ENCODE peak calls at places on chromosomes 12 and 14, in four cellular contexts. U is breast epithelium, X is neural progenitor cell, A is suprapubic skin. G is an unnamed sample.

GRCh38 chr14:80426686-80427085 is 215.4 kb upstream of the DIO2 start:
- DNase-seq in U (no peak), X (no peak), A (no peak), G (no peak)

GRCh38 chr14:68541128-68541896 is 251.6 kb downstream of the ZFP36L1 start:
- DNase-seq in U (no peak), X (no peak), A (no peak), G (no peak)

GRCh38 chr14:38366374-38366773 is 110.5 kb upstream of the CLEC14A start:
- DNase-seq in U (no peak), X (no peak), A (no peak), G (no peak)

GRCh38 chr14:33294419-33294818 is 355.7 kb downstream of the NPAS3 start:
- DNase-seq in U (no peak), X (no peak), A (no peak), G (no peak)

GRCh38 chr12:123050331-123050809 is 69.9 kb downstream of the ARL6IP4 start:
- DNase-seq in U (no peak), X (no peak), A (no peak), G (no peak)

GRCh38 chr14:66401447-66402095 is 84.6 kb upstream of the CCDC196 start:
- DNase-seq in U (no peak), X (peak; percentile 17), A (no peak), G (no peak)

GRCh38 chr12:3747543-3747942 is 5.4 kb downstream of the CRACR2A start:
- DNase-seq in U (no peak), X (no peak), A (no peak), G (no peak)

GRCh38 chr14:89303452-89304435 is 113.3 kb downstream of the FOXN3 start:
- DNase-seq in U (no peak), X (peak; percentile 22), A (peak; percentile 76), G (no peak)

GRCh38 chr12:130454296-130454695 is 116.6 kb downstream of the PIWIL1 start:
- DNase-seq in U (no peak), X (no peak), A (no peak), G (no peak)

GRCh38 chr14:34241185-34241711 is 220.8 kb downstream of the SPTSSA start:
- DNase-seq in U (no peak), X (no peak), A (no peak), G (no peak)

GRCh38 chr14:73746540-73747385 is 32.6 kb upstream of the PNMA1 start:
- DNase-seq in U (no peak), X (peak; percentile 55), A (no peak), G (no peak)

GRCh38 chr14:49187799-49188198 is 398.4 kb downstream of the RPS29 start:
- DNase-seq in U (no peak), X (no peak), A (no peak), G (no peak)

GRCh38 chr12:54489857-54490256 is 7.7 kb upstream of the NCKAP1L start:
- DNase-seq in U (no peak), X (no peak), A (no peak), G (no peak)

GRCh38 chr12:131981388-131981787 is 31.6 kb downstream of the EP400 start:
- DNase-seq in U (no peak), X (no peak), A (no peak), G (no peak)

GRCh38 chr14:63473194-63473788 is 69.9 kb downstream of the PPP2R5E start:
- DNase-seq in U (no peak), X (no peak), A (no peak), G (no peak)

GRCh38 chr12:104667139-104667538 is 210.4 kb downstream of the CHST11 start:
- DNase-seq in U (no peak), X (no peak), A (no peak), G (no peak)

GRCh38 chr12:75560167-75560566 is 48.8 kb upstream of the KRR1 start:
- DNase-seq in U (no peak), X (no peak), A (no peak), G (no peak)

GRCh38 chr12:54017027-54017788 is 8.4 kb downstream of the HOXC8 start:
- DNase-seq in U (no peak), X (peak; percentile 41), A (no peak), G (no peak)

GRCh38 chr12:99027491-99027890 is 382.4 kb downstream of the APAF1 start:
- DNase-seq in U (no peak), X (no peak), A (no peak), G (no peak)

GRCh38 chr12:50103767-50104321 is at the start of gene GPD1:
- DNase-seq in U (peak; percentile 76), X (peak; percentile 68), A (no peak), G (peak; percentile 90)

GRCh38 chr12:80001562-80001961 is 66.7 kb upstream of the PPP1R12A start:
- DNase-seq in U (no peak), X (no peak), A (no peak), G (no peak)

GRCh38 chr14:74414793-74415437 is 11.1 kb downstream of the SYNDIG1L start:
- DNase-seq in U (no peak), X (no peak), A (no peak), G (no peak)

DNA sequence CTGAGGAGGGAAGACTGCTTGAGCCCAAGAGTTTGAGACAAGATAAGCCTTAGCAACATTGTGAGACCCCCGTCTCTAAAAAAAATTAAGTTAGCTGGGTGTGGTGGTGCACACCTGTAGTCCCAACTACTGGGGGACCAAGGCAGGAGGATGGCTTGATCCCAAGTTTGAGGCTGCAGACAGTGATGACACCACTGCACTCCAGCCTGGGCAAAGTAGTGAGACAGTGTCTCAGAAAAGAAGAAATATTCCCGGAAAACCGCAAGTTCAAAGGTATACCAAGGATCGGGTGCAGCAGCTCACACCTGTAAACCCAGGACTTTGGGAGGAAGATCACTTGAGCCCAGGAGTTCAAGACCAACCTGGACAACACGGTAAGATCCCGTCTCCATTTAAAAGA is 5.8 kb downstream of the PTGES3 start:
- DNase-seq in U (no peak), X (no peak), A (no peak), G (peak; percentile 23)
- H3K36me3 ChIP-seq in U (no peaks in the 10 kb centered on the region), X (peaks cover 13% of the 10 kb centered on the region), A (no peaks in the 10 kb centered on the region), G (no peaks in the 10 kb centered on the region)

GRCh38 chr12:33514893-33515292 is 75.3 kb upstream of the SYT10 start:
- DNase-seq in U (no peak), X (peak; percentile 15), A (no peak), G (no peak)
- TF ChIP-seq CTCF in U (no peak), X (peak; percentile 60), A (no peak), G (no peak)

DNA sequence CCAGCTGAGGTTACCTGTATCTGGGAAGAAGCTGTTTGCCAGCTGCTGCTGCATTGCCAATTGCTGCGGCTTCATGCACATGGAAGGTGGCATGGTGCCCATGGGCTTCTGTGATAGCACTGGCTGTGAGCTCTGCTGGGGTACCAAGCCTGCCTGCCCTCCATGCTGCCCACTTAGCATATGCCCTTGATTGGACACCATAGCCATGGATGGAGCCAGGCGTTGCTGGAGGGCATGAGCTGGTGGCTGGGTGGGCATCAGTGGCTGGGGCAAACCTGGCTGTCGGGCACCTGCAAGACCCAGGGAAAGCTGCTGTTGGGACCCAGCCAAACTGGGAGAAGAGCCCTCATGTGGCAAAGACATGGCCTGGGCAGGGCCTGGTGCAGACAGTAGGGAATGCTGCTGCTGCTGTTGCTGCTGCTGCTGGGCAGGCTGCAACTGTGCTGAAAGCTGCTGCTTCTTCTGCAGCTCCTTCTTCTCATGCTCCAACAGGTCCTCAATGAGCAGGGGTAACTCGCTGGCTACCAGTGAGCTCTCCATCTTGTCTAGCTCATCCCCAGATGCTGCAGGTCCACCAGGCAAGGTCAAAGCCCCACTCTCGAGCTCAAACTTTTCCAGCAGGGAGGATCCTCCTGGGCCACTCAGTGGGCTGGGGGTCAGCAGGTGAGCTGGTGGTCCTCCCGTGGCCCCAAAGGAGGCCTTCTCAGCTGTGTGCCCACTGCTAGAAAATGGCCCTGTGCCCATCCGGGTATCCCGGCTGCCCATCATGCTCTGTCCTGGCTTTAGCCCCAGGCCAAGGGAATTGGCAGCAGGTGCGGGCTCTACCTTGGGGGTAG is 18.8 kb upstream of the PRKAG1 start:
- DNase-seq in U (no peak), X (no peak), A (no peak), G (no peak)
- H3K36me3 ChIP-seq in U (peaks cover 14% of the 10 kb centered on the region), X (no peaks in the 10 kb centered on the region), A (peaks cover 94% of the 10 kb centered on the region), G (peaks cover 100% of the 10 kb centered on the region)

GRCh38 chr14:105219043-105219612 is 29.2 kb upstream of the BTBD6 start:
- DNase-seq in U (no peak), X (no peak), A (no peak), G (no peak)
- TF ChIP-seq CTCF in U (no peak), X (no peak), A (no peak), G (no peak)

GRCh38 chr14:99256483-99256874 is 15.5 kb downstream of the BCL11B start:
- DNase-seq in U (no peak), X (no peak), A (peak; percentile 64), G (no peak)

GRCh38 chr14:99255621-99256482 is 16.1 kb downstream of the BCL11B start:
- DNase-seq in U (no peak), X (no peak), A (no peak), G (no peak)

GRCh38 chr14:99252940-99253868 is 18.8 kb downstream of the BCL11B start:
- DNase-seq in U (no peak), X (no peak), A (no peak), G (no peak)

GRCh38 chr14:99253890-99254289 is 18.1 kb downstream of the BCL11B start:
- DNase-seq in U (no peak), X (no peak), A (no peak), G (no peak)

DNA sequence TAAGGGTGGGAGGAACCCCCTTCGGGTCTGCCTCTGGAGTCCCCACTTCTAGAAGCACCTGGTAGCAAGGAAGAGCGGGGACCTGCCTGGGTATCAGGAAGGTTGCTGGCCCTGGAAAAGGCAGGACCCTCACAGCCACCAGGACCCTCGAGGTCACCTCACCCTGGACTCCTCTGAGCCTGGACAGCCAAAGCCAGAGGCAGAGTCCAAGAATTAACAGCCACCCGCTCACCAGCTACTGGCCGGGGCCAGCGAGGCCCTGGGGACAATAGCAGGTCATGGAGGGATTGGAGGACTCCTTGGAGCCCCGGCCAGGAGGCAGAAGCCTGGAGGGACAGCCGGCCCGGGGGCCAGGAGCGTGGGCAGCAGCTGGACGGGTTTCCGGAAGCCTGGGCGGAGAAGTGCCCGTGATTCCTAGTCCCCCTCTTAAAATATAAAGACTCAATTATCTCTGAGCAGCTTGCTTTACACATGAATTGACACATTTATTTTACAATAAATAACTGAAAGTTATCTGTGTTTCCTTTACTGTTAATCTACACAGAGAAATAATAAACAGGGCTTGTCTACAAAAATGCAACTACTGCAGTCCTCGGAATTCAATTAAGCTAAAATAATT is 17.5 kb downstream of the BCL11B start:
- DNase-seq in U (no peak), X (no peak), A (no peak), G (no peak)
- H3K36me3 ChIP-seq in U (no peaks in the 10 kb centered on the region), X (no peaks in the 10 kb centered on the region), A (no peaks in the 10 kb centered on the region), G (no peaks in the 10 kb centered on the region)

GRCh38 chr14:93975791-93976476 is 436 bp downstream of the ASB2 start:
- DNase-seq in U (no peak), X (no peak), A (no peak), G (no peak)
- TF ChIP-seq CTCF in U (no peak), X (no peak), A (no peak), G (no peak)